ENCODE peak calls at places on chromosomes 4 and X, in five cellular contexts. One of them, this sample, is unnamed.

GRCh38 chr4:8510191-8510590 is 69.6 kb downstream of the TRMT44 start:
- DNase-seq in NCI-H748 treated with DMSO at 0.1 percent for 48 hours: no peak
- DNase-seq in RCC 7860: no peak
- DNase-seq in T-cell: no peak
- DNase-seq in activated CD8-positive, alpha-beta memory T cell treated with anti-CD3 and anti-CD28 coated beads for 48 hours: no peak
- DNase-seq in this sample: no peak

GRCh38 chr4:53908661-53909078 is 155.7 kb downstream of the CHIC2 start:
- DNase-seq in NCI-H748 treated with DMSO at 0.1 percent for 48 hours: peak; percentile 50
- DNase-seq in RCC 7860: peak; percentile 80
- DNase-seq in T-cell: no peak
- DNase-seq in activated CD8-positive, alpha-beta memory T cell treated with anti-CD3 and anti-CD28 coated beads for 48 hours: no peak
- DNase-seq in this sample: peak; percentile 28

GRCh38 chrX:44903107-44903506 is 30.1 kb downstream of the KDM6A start:
- DNase-seq in NCI-H748 treated with DMSO at 0.1 percent for 48 hours: no peak
- DNase-seq in RCC 7860: peak; percentile 64
- DNase-seq in T-cell: no peak
- DNase-seq in activated CD8-positive, alpha-beta memory T cell treated with anti-CD3 and anti-CD28 coated beads for 48 hours: no peak
- DNase-seq in this sample: no peak

GRCh38 chr4:113574636-113575103 is 186.9 kb downstream of the CAMK2D start:
- DNase-seq in NCI-H748 treated with DMSO at 0.1 percent for 48 hours: no peak
- DNase-seq in RCC 7860: no peak
- DNase-seq in T-cell: no peak
- DNase-seq in activated CD8-positive, alpha-beta memory T cell treated with anti-CD3 and anti-CD28 coated beads for 48 hours: no peak
- DNase-seq in this sample: no peak

GRCh38 chr4:17817027-17817426 is 6.2 kb downstream of the NCAPG start:
- DNase-seq in NCI-H748 treated with DMSO at 0.1 percent for 48 hours: no peak
- DNase-seq in RCC 7860: peak; percentile 35
- DNase-seq in T-cell: no peak
- DNase-seq in activated CD8-positive, alpha-beta memory T cell treated with anti-CD3 and anti-CD28 coated beads for 48 hours: no peak
- DNase-seq in this sample: no peak

GRCh38 chr4:24595662-24596061 is 11.3 kb upstream of the DHX15 start:
- DNase-seq in NCI-H748 treated with DMSO at 0.1 percent for 48 hours: no peak
- DNase-seq in RCC 7860: peak; percentile 7
- DNase-seq in T-cell: no peak
- DNase-seq in activated CD8-positive, alpha-beta memory T cell treated with anti-CD3 and anti-CD28 coated beads for 48 hours: no peak
- DNase-seq in this sample: no peak

GRCh38 chr4:77209936-77210335 is 52.9 kb downstream of the CCNG2 start:
- DNase-seq in NCI-H748 treated with DMSO at 0.1 percent for 48 hours: no peak
- DNase-seq in RCC 7860: no peak
- DNase-seq in T-cell: no peak
- DNase-seq in activated CD8-positive, alpha-beta memory T cell treated with anti-CD3 and anti-CD28 coated beads for 48 hours: no peak
- DNase-seq in this sample: no peak

GRCh38 chr4:26360864-26361263 is 40.0 kb downstream of the RBPJ start:
- DNase-seq in NCI-H748 treated with DMSO at 0.1 percent for 48 hours: no peak
- DNase-seq in RCC 7860: no peak
- DNase-seq in T-cell: no peak
- DNase-seq in activated CD8-positive, alpha-beta memory T cell treated with anti-CD3 and anti-CD28 coated beads for 48 hours: no peak
- DNase-seq in this sample: no peak

GRCh38 chr4:46508216-46508615 is 118.3 kb upstream of the GABRA2 start:
- DNase-seq in NCI-H748 treated with DMSO at 0.1 percent for 48 hours: no peak
- DNase-seq in RCC 7860: no peak
- DNase-seq in T-cell: no peak
- DNase-seq in activated CD8-positive, alpha-beta memory T cell treated with anti-CD3 and anti-CD28 coated beads for 48 hours: no peak
- DNase-seq in this sample: no peak

GRCh38 chr4:99998062-99998880 is 48.2 kb upstream of the H2AZ1 start:
- DNase-seq in NCI-H748 treated with DMSO at 0.1 percent for 48 hours: peak; percentile 7
- DNase-seq in RCC 7860: no peak
- DNase-seq in T-cell: no peak
- DNase-seq in activated CD8-positive, alpha-beta memory T cell treated with anti-CD3 and anti-CD28 coated beads for 48 hours: no peak
- DNase-seq in this sample: no peak

GRCh38 chr4:8343967-8344331 is 74.4 kb downstream of the HTRA3 start:
- DNase-seq in NCI-H748 treated with DMSO at 0.1 percent for 48 hours: no peak
- DNase-seq in RCC 7860: no peak
- DNase-seq in T-cell: no peak
- DNase-seq in activated CD8-positive, alpha-beta memory T cell treated with anti-CD3 and anti-CD28 coated beads for 48 hours: no peak
- DNase-seq in this sample: no peak

GRCh38 chr4:124907881-124908280 is 195.3 kb upstream of the ANKRD50 start:
- DNase-seq in NCI-H748 treated with DMSO at 0.1 percent for 48 hours: no peak
- DNase-seq in RCC 7860: no peak
- DNase-seq in T-cell: no peak
- DNase-seq in activated CD8-positive, alpha-beta memory T cell treated with anti-CD3 and anti-CD28 coated beads for 48 hours: no peak
- DNase-seq in this sample: no peak

GRCh38 chr4:3411676-3412075 is 30.1 kb upstream of the HGFAC start:
- DNase-seq in NCI-H748 treated with DMSO at 0.1 percent for 48 hours: no peak
- DNase-seq in RCC 7860: no peak
- DNase-seq in T-cell: no peak
- DNase-seq in activated CD8-positive, alpha-beta memory T cell treated with anti-CD3 and anti-CD28 coated beads for 48 hours: no peak
- DNase-seq in this sample: no peak

GRCh38 chrX:105515561-105515960 is 295.1 kb upstream of the TEX13A start:
- DNase-seq in NCI-H748 treated with DMSO at 0.1 percent for 48 hours: no peak
- DNase-seq in RCC 7860: no peak
- DNase-seq in T-cell: no peak
- DNase-seq in activated CD8-positive, alpha-beta memory T cell treated with anti-CD3 and anti-CD28 coated beads for 48 hours: no peak
- DNase-seq in this sample: no peak

GRCh38 chrX:13747836-13748235 is 13.3 kb downstream of the OFD1 start:
- DNase-seq in NCI-H748 treated with DMSO at 0.1 percent for 48 hours: peak; percentile 10
- DNase-seq in RCC 7860: no peak
- DNase-seq in T-cell: peak; percentile 17
- DNase-seq in activated CD8-positive, alpha-beta memory T cell treated with anti-CD3 and anti-CD28 coated beads for 48 hours: no peak
- DNase-seq in this sample: no peak

GRCh38 chr4:133865606-133866327 is 335.8 kb downstream of the PABPC4L start:
- DNase-seq in NCI-H748 treated with DMSO at 0.1 percent for 48 hours: no peak
- DNase-seq in RCC 7860: peak; percentile 93
- DNase-seq in T-cell: no peak
- DNase-seq in activated CD8-positive, alpha-beta memory T cell treated with anti-CD3 and anti-CD28 coated beads for 48 hours: no peak
- DNase-seq in this sample: no peak

GRCh38 chr4:3009422-3009821 is 46.1 kb downstream of the GRK4 start:
- DNase-seq in NCI-H748 treated with DMSO at 0.1 percent for 48 hours: no peak
- DNase-seq in RCC 7860: no peak
- DNase-seq in T-cell: no peak
- DNase-seq in activated CD8-positive, alpha-beta memory T cell treated with anti-CD3 and anti-CD28 coated beads for 48 hours: no peak
- DNase-seq in this sample: no peak

GRCh38 chrX:31091819-31092218 is 20.0 kb upstream of the FTHL17 start:
- DNase-seq in NCI-H748 treated with DMSO at 0.1 percent for 48 hours: no peak
- DNase-seq in RCC 7860: no peak
- DNase-seq in T-cell: no peak
- DNase-seq in activated CD8-positive, alpha-beta memory T cell treated with anti-CD3 and anti-CD28 coated beads for 48 hours: no peak
- DNase-seq in this sample: no peak

GRCh38 chr4:7904942-7905341 is 34.7 kb downstream of the AFAP1 start:
- DNase-seq in NCI-H748 treated with DMSO at 0.1 percent for 48 hours: no peak
- DNase-seq in RCC 7860: no peak
- DNase-seq in T-cell: no peak
- DNase-seq in activated CD8-positive, alpha-beta memory T cell treated with anti-CD3 and anti-CD28 coated beads for 48 hours: no peak
- DNase-seq in this sample: no peak

GRCh38 chr4:76430519-76431388 is 4.3 kb upstream of the SHROOM3 start:
- DNase-seq in NCI-H748 treated with DMSO at 0.1 percent for 48 hours: peak; percentile 7
- DNase-seq in RCC 7860: peak; percentile 46
- DNase-seq in T-cell: no peak
- DNase-seq in activated CD8-positive, alpha-beta memory T cell treated with anti-CD3 and anti-CD28 coated beads for 48 hours: no peak
- DNase-seq in this sample: no peak

GRCh38 chr4:128823025-128823661 is 13.6 kb downstream of the JADE1 start:
- DNase-seq in NCI-H748 treated with DMSO at 0.1 percent for 48 hours: no peak
- DNase-seq in RCC 7860: peak; percentile 84
- DNase-seq in T-cell: no peak
- DNase-seq in activated CD8-positive, alpha-beta memory T cell treated with anti-CD3 and anti-CD28 coated beads for 48 hours: no peak
- DNase-seq in this sample: no peak

GRCh38 chrX:103635436-103635835 is 6.7 kb downstream of the TCEAL1 start:
- DNase-seq in NCI-H748 treated with DMSO at 0.1 percent for 48 hours: no peak
- DNase-seq in RCC 7860: no peak
- DNase-seq in T-cell: no peak
- DNase-seq in activated CD8-positive, alpha-beta memory T cell treated with anti-CD3 and anti-CD28 coated beads for 48 hours: no peak
- DNase-seq in this sample: no peak

GRCh38 chrX:40470830-40471429 is 109.8 kb upstream of the ATP6AP2 start:
- DNase-seq in NCI-H748 treated with DMSO at 0.1 percent for 48 hours: no peak
- DNase-seq in RCC 7860: no peak
- DNase-seq in T-cell: no peak
- DNase-seq in activated CD8-positive, alpha-beta memory T cell treated with anti-CD3 and anti-CD28 coated beads for 48 hours: no peak
- DNase-seq in this sample: no peak

GRCh38 chr4:139774759-139775487 is 109.3 kb downstream of the MGST2 start:
- DNase-seq in NCI-H748 treated with DMSO at 0.1 percent for 48 hours: no peak
- DNase-seq in RCC 7860: no peak
- DNase-seq in T-cell: no peak
- DNase-seq in activated CD8-positive, alpha-beta memory T cell treated with anti-CD3 and anti-CD28 coated beads for 48 hours: no peak
- DNase-seq in this sample: no peak

This sample was measured in GM18507.